ENCODE peak calls at places on chromosomes 12 and 14, in nine cellular contexts. N, W, Z, X, M, R, F, P and T are unnamed samples.

GRCh38 chr12:120925740-120926563 is 21.8 kb upstream of the SPPL3 start:
- DNase-seq in N (no peak), W (no peak), Z (no peak), X (no peak), M (peak; percentile 96), R (no peak), F (no peak), P (no peak), T (peak; percentile 96)

GRCh38 chr12:20946732-20947131 is 136.2 kb downstream of the SLCO1B3 start:
- DNase-seq in N (no peak), W (no peak), Z (peak; percentile 42), X (no peak), M (no peak), R (no peak), F (peak; percentile 23), P (no peak), T (peak; percentile 83)

GRCh38 chr14:56979961-56980360 is 169.7 kb upstream of the OTX2 start:
- DNase-seq in N (no peak), W (no peak), Z (no peak), X (no peak), M (no peak), R (no peak), F (peak; percentile 34), P (no peak), T (no peak)

GRCh38 chr14:63770187-63770807 is 42.4 kb upstream of the SGPP1 start:
- DNase-seq in N (no peak), W (peak; percentile 42), Z (peak; percentile 77), X (no peak), M (no peak), R (no peak), F (peak; percentile 42), P (peak; percentile 11), T (peak; percentile 68)

GRCh38 chr14:72402429-72402772 is 470.2 kb downstream of the RGS6 start:
- DNase-seq in N (no peak), W (no peak), Z (no peak), X (no peak), M (no peak), R (no peak), F (no peak), P (no peak), T (no peak)

GRCh38 chr14:55107766-55108554 is 21.1 kb upstream of the LGALS3 start:
- DNase-seq in N (peak; percentile 81), W (peak; percentile 94), Z (no peak), X (peak; percentile 76), M (peak; percentile 69), R (peak; percentile 95), F (peak; percentile 77), P (no peak), T (peak; percentile 76)

GRCh38 chr14:103315368-103315911 is 18.6 kb upstream of the EIF5 start:
- DNase-seq in N (no peak), W (peak; percentile 33), Z (no peak), X (peak; percentile 12), M (no peak), R (no peak), F (no peak), P (no peak), T (no peak)

GRCh38 chr14:49497725-49498348 is 88.3 kb downstream of the RPS29 start:
- DNase-seq in N (no peak), W (no peak), Z (peak; percentile 78), X (no peak), M (peak; percentile 65), R (no peak), F (peak; percentile 38), P (no peak), T (no peak)

GRCh38 chr12:34299802-34300193 is 277.5 kb downstream of the ALG10 start:
- DNase-seq in N (peak; percentile 32), W (no peak), Z (no peak), X (no peak), M (no peak), R (no peak), F (no peak), P (no peak), T (no peak)

GRCh38 chr12:8018666-8019581 is 13.6 kb upstream of the FOXJ2 start:
- DNase-seq in N (no peak), W (no peak), Z (peak; percentile 85), X (no peak), M (no peak), R (no peak), F (no peak), P (no peak), T (peak; percentile 98)

GRCh38 chr12:92369643-92370042 is 224.0 kb upstream of the BTG1 start:
- DNase-seq in N (no peak), W (no peak), Z (no peak), X (no peak), M (peak; percentile 45), R (no peak), F (no peak), P (no peak), T (no peak)

GRCh38 chr12:131892711-131893604 is 1.5 kb upstream of the ULK1 start:
- DNase-seq in N (peak; percentile 67), W (no peak), Z (no peak), X (no peak), M (no peak), R (no peak), F (no peak), P (no peak), T (peak; percentile 67)

GRCh38 chr12:52347546-52348510 is 19.5 kb downstream of the KRT85 start:
- DNase-seq in N (no peak), W (no peak), Z (no peak), X (no peak), M (no peak), R (no peak), F (no peak), P (no peak), T (no peak)

GRCh38 chr12:125381373-125381772 is 316.1 kb downstream of the AACS start:
- DNase-seq in N (no peak), W (no peak), Z (no peak), X (no peak), M (no peak), R (no peak), F (no peak), P (no peak), T (peak; percentile 76)

GRCh38 chr14:51652168-51653095 is 722 bp downstream of the FRMD6 start:
- DNase-seq in N (peak; percentile 87), W (peak; percentile 37), Z (peak; percentile 75), X (no peak), M (no peak), R (no peak), F (no peak), P (peak; percentile 9), T (peak; percentile 81)

GRCh38 chr12:57693317-57693658 is 644 bp upstream of the OS9 start:
- DNase-seq in N (no peak), W (no peak), Z (no peak), X (no peak), M (no peak), R (no peak), F (no peak), P (no peak), T (no peak)

DNA sequence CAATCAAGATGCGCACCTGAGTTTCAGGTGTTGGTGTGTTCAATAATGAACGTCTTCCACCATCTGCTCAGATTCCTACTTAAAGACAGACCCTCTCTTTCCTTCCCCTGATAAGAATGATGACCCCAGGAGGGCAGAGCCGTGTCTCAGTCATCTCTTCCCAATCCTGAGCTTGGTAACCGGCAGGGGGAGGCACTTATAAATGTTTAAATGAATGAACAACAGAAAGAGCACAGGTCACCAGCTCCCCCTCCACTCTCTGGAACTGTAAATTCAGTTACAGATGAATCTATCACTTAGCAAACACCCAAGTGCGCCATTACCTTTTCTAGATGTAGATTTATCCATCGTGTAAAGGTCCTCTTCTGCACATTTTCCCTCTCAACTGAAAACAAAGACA is 72.4 kb upstream of the DICER1 start:
- DNase-seq in N (no peak), W (no peak), Z (peak; percentile 43), X (no peak), M (no peak), R (no peak), F (no peak), P (no peak), T (no peak)
- TF ChIP-seq CTCF in N (no peak), W (no peak), Z (peak; percentile 63), X (no peak), M (no peak), R (no peak), F (no peak), P (no peak), T (no peak)

GRCh38 chr12:25054783-25055144 is 105.9 kb upstream of the BCAT1 start:
- DNase-seq in N (no peak), W (no peak), Z (peak; percentile 64), X (no peak), M (peak; percentile 28), R (no peak), F (no peak), P (no peak), T (no peak)
- H3K27ac ChIP-seq in N (peak overlapping the region; percentile 84), W (no peak overlapping the region), Z (peak overlapping the region; percentile 94), X (no peak overlapping the region), M (peak overlapping the region; percentile 96), R (no peak overlapping the region), F (peak overlapping the region; percentile 99), P (peak overlapping the region; percentile 42), T (no peak overlapping the region)

DNA sequence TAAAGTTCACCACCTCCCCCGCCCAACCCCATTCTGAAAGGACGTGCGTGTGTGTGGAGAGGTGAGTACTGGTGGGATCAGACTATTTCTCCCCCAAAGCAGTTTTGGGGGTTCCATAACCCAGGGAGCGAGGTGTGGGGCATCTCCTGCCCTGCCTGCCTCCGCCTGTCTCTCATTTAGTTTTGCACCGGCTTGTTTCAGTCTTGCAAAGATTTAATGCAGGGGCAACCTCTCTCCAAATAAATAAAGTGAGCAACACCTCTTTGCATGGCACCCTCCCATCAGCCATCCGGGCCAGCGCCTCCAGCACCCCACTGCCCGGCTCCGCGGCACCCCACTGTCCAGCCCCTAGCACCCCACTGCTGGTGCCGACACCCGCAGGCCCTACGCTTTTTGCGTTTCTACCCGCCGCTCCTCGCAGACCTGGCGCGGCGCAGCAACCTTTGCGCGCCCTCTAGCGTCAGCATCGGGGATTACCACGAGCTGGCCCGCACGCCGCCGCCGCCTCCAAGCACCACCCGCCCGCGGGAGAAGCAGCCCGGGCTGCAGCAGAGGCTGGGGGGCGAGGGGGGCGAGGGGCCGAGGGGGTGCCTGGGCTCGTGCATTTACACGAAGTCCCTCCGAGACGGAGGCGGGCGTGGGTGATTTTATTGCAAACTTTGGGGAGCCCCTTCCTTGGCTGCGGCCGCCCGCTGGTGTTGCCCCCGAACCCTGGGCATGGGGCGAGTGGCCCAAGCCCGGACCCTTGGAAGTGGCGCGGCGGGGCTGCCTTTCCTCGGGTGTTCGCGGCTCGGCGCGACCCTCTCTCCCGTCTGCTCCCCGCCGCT is 55.8 kb upstream of the VRK1 start:
- DNase-seq in N (peak; percentile 81), W (no peak), Z (peak; percentile 59), X (no peak), M (no peak), R (peak; percentile 84), F (peak; percentile 55), P (peak; percentile 80), T (peak; percentile 89)
- TF ChIP-seq CTCF in N (peak; percentile 92), W (peak; percentile 61), Z (peak; percentile 85), X (peak; percentile 77), M (peak; percentile 40), R (peak; percentile 89), F (no peak), P (peak; percentile 97), T (peak; percentile 95)

DNA sequence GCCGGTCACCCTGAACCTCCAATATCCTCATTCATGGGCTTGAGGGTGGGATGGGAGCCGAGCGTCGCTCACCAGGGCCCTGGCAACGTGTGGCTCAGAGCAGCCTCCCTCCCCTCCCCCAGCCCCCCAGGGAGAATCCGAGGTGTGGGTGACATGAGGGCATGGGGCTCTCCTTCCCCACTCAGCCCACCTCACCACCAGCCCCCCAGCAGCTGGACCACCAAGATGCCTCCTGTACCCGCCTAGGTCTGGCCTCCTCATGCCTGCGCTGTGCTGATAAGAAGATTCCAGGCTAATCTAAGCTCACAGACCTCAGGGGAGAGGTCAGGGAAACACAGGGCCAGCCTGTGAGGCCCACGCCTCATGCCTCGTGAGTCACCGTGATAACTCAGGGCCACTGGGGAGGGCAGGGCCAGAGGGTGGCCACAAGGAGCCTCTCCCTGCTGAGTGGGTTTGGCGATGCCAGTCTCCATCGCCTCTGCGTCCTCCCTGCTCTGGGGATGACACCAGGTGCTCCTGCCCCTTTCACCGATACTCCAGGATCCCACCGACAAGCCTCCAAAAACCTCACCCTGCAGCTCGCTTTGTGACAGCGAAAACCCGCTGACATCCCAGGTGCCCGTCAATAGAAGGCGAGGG is 56.9 kb downstream of the TESC start:
- DNase-seq in N (peak; percentile 46), W (no peak), Z (no peak), X (no peak), M (no peak), R (no peak), F (no peak), P (no peak), T (peak; percentile 70)
- H3K27ac ChIP-seq in N (no peak overlapping the region), W (no peak overlapping the region), Z (no peak overlapping the region), X (no peak overlapping the region), M (no peak overlapping the region), R (no peak overlapping the region), F (peak overlapping the region; percentile 11), P (no peak overlapping the region), T (no peak overlapping the region)